ENCODE peak calls at places on chromosomes 2 and 18, in ten cellular contexts. One of them, this sample, is unnamed. For H3K4me1, the result is how much of the 10 kb centered on the place peaks cover.

GRCh38 chr18:32048507-32049091 is 30.0 kb downstream of the RNF125 start:
- DNase-seq in transverse colon: peak
- DNase-seq in HepG2: peak
- DNase-seq in cardiac muscle cell: peak
- DNase-seq in sigmoid colon: peak
- DNase-seq in IMR-90: peak
- DNase-seq in prostate gland: no peak
- DNase-seq in tibial artery: peak
- DNase-seq in endothelial cell of umbilical vein: no peak
- DNase-seq in neural progenitor cell: no peak
- DNase-seq in this sample: no peak

GRCh38 chr2:230713331-230714121 is 884 bp downstream of the CAB39 start:
- DNase-seq in transverse colon: peak
- DNase-seq in HepG2: peak
- DNase-seq in cardiac muscle cell: peak
- DNase-seq in sigmoid colon: peak
- DNase-seq in IMR-90: no peak
- DNase-seq in prostate gland: no peak
- DNase-seq in tibial artery: peak
- DNase-seq in endothelial cell of umbilical vein: peak
- DNase-seq in neural progenitor cell: peak
- DNase-seq in this sample: peak

GRCh38 chr18:34248727-34249126 is 24.0 kb upstream of the NOL4 start:
- DNase-seq in transverse colon: no peak
- DNase-seq in HepG2: no peak
- DNase-seq in cardiac muscle cell: no peak
- DNase-seq in sigmoid colon: no peak
- DNase-seq in IMR-90: no peak
- DNase-seq in prostate gland: no peak
- DNase-seq in tibial artery: no peak
- DNase-seq in endothelial cell of umbilical vein: no peak
- DNase-seq in neural progenitor cell: no peak
- DNase-seq in this sample: no peak

GRCh38 chr2:144477281-144477942 is 42.5 kb downstream of the ZEB2 start:
- DNase-seq in transverse colon: no peak
- DNase-seq in HepG2: no peak
- DNase-seq in cardiac muscle cell: peak
- DNase-seq in sigmoid colon: no peak
- DNase-seq in IMR-90: peak
- DNase-seq in prostate gland: no peak
- DNase-seq in tibial artery: no peak
- DNase-seq in endothelial cell of umbilical vein: no peak
- DNase-seq in neural progenitor cell: no peak
- DNase-seq in this sample: no peak

GRCh38 chr18:12372406-12372805 is 4.6 kb downstream of the AFG3L2 start:
- DNase-seq in transverse colon: no peak
- DNase-seq in HepG2: no peak
- DNase-seq in cardiac muscle cell: no peak
- DNase-seq in sigmoid colon: no peak
- DNase-seq in IMR-90: no peak
- DNase-seq in prostate gland: no peak
- DNase-seq in tibial artery: no peak
- DNase-seq in endothelial cell of umbilical vein: no peak
- DNase-seq in neural progenitor cell: no peak
- DNase-seq in this sample: no peak

GRCh38 chr2:237603718-237604362 is 13.3 kb upstream of the RAB17 start:
- DNase-seq in transverse colon: peak
- DNase-seq in HepG2: peak
- DNase-seq in cardiac muscle cell: peak
- DNase-seq in sigmoid colon: no peak
- DNase-seq in IMR-90: peak
- DNase-seq in prostate gland: no peak
- DNase-seq in tibial artery: peak
- DNase-seq in endothelial cell of umbilical vein: peak
- DNase-seq in neural progenitor cell: peak
- DNase-seq in this sample: peak

GRCh38 chr18:52152036-52152435 is 188.0 kb upstream of the DCC start:
- DNase-seq in transverse colon: no peak
- DNase-seq in HepG2: no peak
- DNase-seq in cardiac muscle cell: no peak
- DNase-seq in sigmoid colon: no peak
- DNase-seq in IMR-90: no peak
- DNase-seq in prostate gland: no peak
- DNase-seq in tibial artery: no peak
- DNase-seq in endothelial cell of umbilical vein: no peak
- DNase-seq in neural progenitor cell: no peak
- DNase-seq in this sample: no peak

GRCh38 chr2:172098287-172098649 is 4.4 kb downstream of the DLX2 start:
- DNase-seq in transverse colon: no peak
- DNase-seq in HepG2: no peak
- DNase-seq in cardiac muscle cell: no peak
- DNase-seq in sigmoid colon: no peak
- DNase-seq in IMR-90: no peak
- DNase-seq in prostate gland: no peak
- DNase-seq in tibial artery: no peak
- DNase-seq in endothelial cell of umbilical vein: no peak
- DNase-seq in neural progenitor cell: no peak
- DNase-seq in this sample: no peak

GRCh38 chr2:142777742-142778141 is 99.7 kb upstream of the KYNU start:
- DNase-seq in transverse colon: no peak
- DNase-seq in HepG2: no peak
- DNase-seq in cardiac muscle cell: no peak
- DNase-seq in sigmoid colon: no peak
- DNase-seq in IMR-90: no peak
- DNase-seq in prostate gland: no peak
- DNase-seq in tibial artery: no peak
- DNase-seq in endothelial cell of umbilical vein: no peak
- DNase-seq in neural progenitor cell: no peak
- DNase-seq in this sample: no peak

GRCh38 chr2:180572346-180572745 is 408.1 kb upstream of the UBE2E3 start:
- DNase-seq in transverse colon: no peak
- DNase-seq in HepG2: no peak
- DNase-seq in cardiac muscle cell: no peak
- DNase-seq in sigmoid colon: no peak
- DNase-seq in IMR-90: peak
- DNase-seq in prostate gland: no peak
- DNase-seq in tibial artery: no peak
- DNase-seq in endothelial cell of umbilical vein: no peak
- DNase-seq in neural progenitor cell: no peak
- DNase-seq in this sample: no peak

GRCh38 chr18:26549103-26549485 is 741 bp upstream of the KCTD1 start:
- DNase-seq in transverse colon: peak
- DNase-seq in HepG2: no peak
- DNase-seq in cardiac muscle cell: peak
- DNase-seq in sigmoid colon: peak
- DNase-seq in IMR-90: peak
- DNase-seq in prostate gland: peak
- DNase-seq in tibial artery: peak
- DNase-seq in endothelial cell of umbilical vein: peak
- DNase-seq in neural progenitor cell: no peak
- DNase-seq in this sample: no peak

GRCh38 chr18:64318547-64318946 is 169.7 kb upstream of the LINC00305 start:
- DNase-seq in transverse colon: no peak
- DNase-seq in HepG2: no peak
- DNase-seq in cardiac muscle cell: no peak
- DNase-seq in sigmoid colon: no peak
- DNase-seq in IMR-90: no peak
- DNase-seq in prostate gland: no peak
- DNase-seq in tibial artery: no peak
- DNase-seq in endothelial cell of umbilical vein: no peak
- DNase-seq in neural progenitor cell: no peak
- DNase-seq in this sample: no peak

GRCh38 chr2:157898591-157898996 is 22.5 kb upstream of the ACVR1 start:
- DNase-seq in transverse colon: no peak
- DNase-seq in HepG2: no peak
- DNase-seq in cardiac muscle cell: peak
- DNase-seq in sigmoid colon: peak
- DNase-seq in IMR-90: peak
- DNase-seq in prostate gland: no peak
- DNase-seq in tibial artery: no peak
- DNase-seq in endothelial cell of umbilical vein: peak
- DNase-seq in neural progenitor cell: no peak
- DNase-seq in this sample: no peak

GRCh38 chr2:9982248-9982647 is 30.8 kb downstream of the GRHL1 start:
- DNase-seq in transverse colon: no peak
- DNase-seq in HepG2: no peak
- DNase-seq in cardiac muscle cell: peak
- DNase-seq in sigmoid colon: no peak
- DNase-seq in IMR-90: peak
- DNase-seq in prostate gland: no peak
- DNase-seq in tibial artery: no peak
- DNase-seq in endothelial cell of umbilical vein: no peak
- DNase-seq in neural progenitor cell: no peak
- DNase-seq in this sample: no peak

GRCh38 chr2:74261204-74261864 is 62.9 kb downstream of the MTHFD2 start:
- DNase-seq in transverse colon: peak
- DNase-seq in HepG2: peak
- DNase-seq in cardiac muscle cell: peak
- DNase-seq in sigmoid colon: no peak
- DNase-seq in IMR-90: no peak
- DNase-seq in prostate gland: peak
- DNase-seq in tibial artery: no peak
- DNase-seq in endothelial cell of umbilical vein: peak
- DNase-seq in neural progenitor cell: peak
- DNase-seq in this sample: no peak

GRCh38 chr2:164847966-164848365 is 6.3 kb upstream of the COBLL1 start:
- DNase-seq in transverse colon: no peak
- DNase-seq in HepG2: no peak
- DNase-seq in cardiac muscle cell: no peak
- DNase-seq in sigmoid colon: no peak
- DNase-seq in IMR-90: no peak
- DNase-seq in prostate gland: peak
- DNase-seq in tibial artery: no peak
- DNase-seq in endothelial cell of umbilical vein: no peak
- DNase-seq in neural progenitor cell: no peak
- DNase-seq in this sample: no peak

GRCh38 chr18:60445341-60445740 is 72.8 kb upstream of the MC4R start:
- DNase-seq in transverse colon: no peak
- DNase-seq in HepG2: no peak
- DNase-seq in cardiac muscle cell: no peak
- DNase-seq in sigmoid colon: no peak
- DNase-seq in IMR-90: peak
- DNase-seq in prostate gland: no peak
- DNase-seq in tibial artery: no peak
- DNase-seq in endothelial cell of umbilical vein: no peak
- DNase-seq in neural progenitor cell: no peak
- DNase-seq in this sample: no peak

GRCh38 chr18:67513285-67513684 is 3.2 kb downstream of the DSEL start:
- DNase-seq in transverse colon: no peak
- DNase-seq in HepG2: peak
- DNase-seq in cardiac muscle cell: no peak
- DNase-seq in sigmoid colon: no peak
- DNase-seq in IMR-90: no peak
- DNase-seq in prostate gland: no peak
- DNase-seq in tibial artery: no peak
- DNase-seq in endothelial cell of umbilical vein: peak
- DNase-seq in neural progenitor cell: peak
- DNase-seq in this sample: no peak

GRCh38 chr2:85771486-85771885 is 17.7 kb downstream of the ATOH8 start:
- DNase-seq in transverse colon: no peak
- DNase-seq in HepG2: no peak
- DNase-seq in cardiac muscle cell: no peak
- DNase-seq in sigmoid colon: no peak
- DNase-seq in IMR-90: no peak
- DNase-seq in prostate gland: no peak
- DNase-seq in tibial artery: no peak
- DNase-seq in endothelial cell of umbilical vein: no peak
- DNase-seq in neural progenitor cell: no peak
- DNase-seq in this sample: no peak
- H3K4me1 ChIP-seq in transverse colon: half or more
- H3K4me1 ChIP-seq in HepG2: half or more
- H3K4me1 ChIP-seq in cardiac muscle cell: half or more
- H3K4me1 ChIP-seq in sigmoid colon: half or more
- H3K4me1 ChIP-seq in IMR-90: under half
- H3K4me1 ChIP-seq in prostate gland: under half
- H3K4me1 ChIP-seq in tibial artery: under half
- H3K4me1 ChIP-seq in endothelial cell of umbilical vein: under half
- H3K4me1 ChIP-seq in neural progenitor cell: under half
- H3K4me1 ChIP-seq in this sample: under half

GRCh38 chr2:35530615-35531135 is 824.9 kb upstream of the CRIM1 start:
- DNase-seq in transverse colon: no peak
- DNase-seq in HepG2: no peak
- DNase-seq in cardiac muscle cell: no peak
- DNase-seq in sigmoid colon: no peak
- DNase-seq in IMR-90: no peak
- DNase-seq in prostate gland: no peak
- DNase-seq in tibial artery: no peak
- DNase-seq in endothelial cell of umbilical vein: no peak
- DNase-seq in neural progenitor cell: no peak
- DNase-seq in this sample: no peak
- TF ChIP-seq CTCF in transverse colon: no peak
- TF ChIP-seq CTCF in HepG2: no peak
- TF ChIP-seq CTCF in cardiac muscle cell: no peak
- TF ChIP-seq CTCF in sigmoid colon: no peak
- TF ChIP-seq CTCF in IMR-90: no peak
- TF ChIP-seq CTCF in prostate gland: no peak
- TF ChIP-seq CTCF in tibial artery: no peak
- TF ChIP-seq CTCF in endothelial cell of umbilical vein: no peak
- TF ChIP-seq CTCF in neural progenitor cell: no peak
- TF ChIP-seq CTCF in this sample: no peak

DNA sequence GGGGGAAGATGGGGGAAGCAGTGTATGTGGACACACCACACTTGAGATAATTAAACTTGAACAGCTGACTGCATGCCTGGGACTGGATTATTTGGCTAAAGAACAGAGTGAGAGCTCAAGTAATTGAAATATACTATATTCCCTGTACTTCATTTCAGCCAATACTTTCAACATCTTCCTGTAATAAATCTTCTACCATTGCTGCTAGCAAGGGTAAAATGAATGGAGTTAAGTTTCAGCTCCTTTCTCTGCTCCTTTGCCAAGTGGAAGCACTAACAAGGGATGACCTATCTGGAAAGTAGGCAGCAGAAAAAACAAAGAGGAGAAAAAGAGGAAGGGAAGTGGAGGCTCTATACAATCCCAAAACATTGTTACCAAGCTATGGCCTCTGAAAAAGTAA is 50.9 kb downstream of the MMADHC start:
- DNase-seq in transverse colon: no peak
- DNase-seq in HepG2: no peak
- DNase-seq in cardiac muscle cell: no peak
- DNase-seq in sigmoid colon: no peak
- DNase-seq in IMR-90: no peak
- DNase-seq in prostate gland: no peak
- DNase-seq in tibial artery: no peak
- DNase-seq in endothelial cell of umbilical vein: no peak
- DNase-seq in neural progenitor cell: no peak
- DNase-seq in this sample: no peak
- H3K4me3 ChIP-seq in transverse colon: no peak
- H3K4me3 ChIP-seq in HepG2: no peak
- H3K4me3 ChIP-seq in cardiac muscle cell: no peak
- H3K4me3 ChIP-seq in sigmoid colon: no peak
- H3K4me3 ChIP-seq in IMR-90: no peak
- H3K4me3 ChIP-seq in prostate gland: no peak
- H3K4me3 ChIP-seq in tibial artery: no peak
- H3K4me3 ChIP-seq in endothelial cell of umbilical vein: no peak
- H3K4me3 ChIP-seq in neural progenitor cell: no peak
- H3K4me3 ChIP-seq in this sample: no peak

DNA sequence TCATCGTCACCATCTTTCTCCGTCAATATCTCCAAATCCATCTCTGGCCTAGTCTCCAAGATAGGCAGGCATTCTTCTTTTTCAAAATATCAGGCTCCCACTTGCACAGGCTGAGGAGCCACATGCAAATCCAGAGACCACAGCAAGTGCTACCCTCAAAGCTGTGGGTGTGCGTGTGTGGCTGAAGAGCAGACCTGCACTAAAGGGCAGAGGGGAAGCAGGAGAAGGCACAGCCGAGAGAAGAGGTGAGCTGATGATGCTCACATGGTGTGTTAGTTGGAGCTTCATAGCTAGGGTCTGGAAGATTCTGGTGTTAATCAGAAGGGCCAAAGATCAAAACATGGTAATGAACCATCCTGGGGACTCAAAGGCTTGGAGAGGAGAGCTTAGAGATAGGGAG is 3.8 kb downstream of the SPEG start:
- DNase-seq in transverse colon: no peak
- DNase-seq in HepG2: no peak
- DNase-seq in cardiac muscle cell: no peak
- DNase-seq in sigmoid colon: no peak
- DNase-seq in IMR-90: no peak
- DNase-seq in prostate gland: no peak
- DNase-seq in tibial artery: no peak
- DNase-seq in endothelial cell of umbilical vein: no peak
- DNase-seq in neural progenitor cell: no peak
- DNase-seq in this sample: no peak
- H3K4me1 ChIP-seq in transverse colon: under half
- H3K4me1 ChIP-seq in HepG2: under half
- H3K4me1 ChIP-seq in cardiac muscle cell: half or more
- H3K4me1 ChIP-seq in sigmoid colon: half or more
- H3K4me1 ChIP-seq in IMR-90: under half
- H3K4me1 ChIP-seq in prostate gland: under half
- H3K4me1 ChIP-seq in tibial artery: under half
- H3K4me1 ChIP-seq in endothelial cell of umbilical vein: under half
- H3K4me1 ChIP-seq in neural progenitor cell: under half
- H3K4me1 ChIP-seq in this sample: under half

This sample was measured in CD8-positive, alpha-beta T cell.